ENCODE peak calls at places on chromosomes 13 and 19, in five cellular contexts. H is SK-N-SH; P is tibial nerve; O is CD4-positive, alpha-beta T cell; V is PC-3. E is an unnamed sample.
A peak's percentile ranks its signal among the peaks of the same experiment; 100 is the strongest.

GRCh38 chr13:87497426-87497825 is 173.7 kb upstream of the SLITRK5 start:
- DNase-seq in H (no peak), P (no peak), O (no peak), V (no peak), E (no peak)

GRCh38 chr13:76226941-76227340 is 590.8 kb downstream of the LMO7 start:
- DNase-seq in H (no peak), P (no peak), O (no peak), V (no peak), E (no peak)

GRCh38 chr13:43986395-43986794 is 106.7 kb downstream of the LACC1 start:
- DNase-seq in H (no peak), P (no peak), O (no peak), V (no peak), E (no peak)

GRCh38 chr13:52003551-52003950 is 7.7 kb downstream of the ATP7B start:
- DNase-seq in H (no peak), P (no peak), O (no peak), V (no peak), E (no peak)

GRCh38 chr13:25447396-25447795 is 75.6 kb downstream of the ATP8A2 start:
- DNase-seq in H (no peak), P (no peak), O (no peak), V (peak; percentile 3), E (no peak)

GRCh38 chr19:54373781-54374266 is 9.1 kb upstream of the LAIR1 start:
- DNase-seq in H (no peak), P (peak; percentile 31), O (no peak), V (no peak), E (no peak)

GRCh38 chr13:51453959-51454703 is 1.3 kb upstream of the INTS6 start:
- DNase-seq in H (peak; percentile 51), P (peak; percentile 36), O (peak; percentile 13), V (peak; percentile 9), E (no peak)

GRCh38 chr13:89688908-89689307 is 1658.6 kb upstream of the MIR17HG start:
- DNase-seq in H (no peak), P (no peak), O (no peak), V (no peak), E (no peak)

GRCh38 chr13:23985846-23986245 is 88.5 kb upstream of the C1QTNF9B start:
- DNase-seq in H (no peak), P (no peak), O (no peak), V (no peak), E (no peak)

GRCh38 chr13:46087481-46087880 is 17.4 kb downstream of the CPB2 start:
- DNase-seq in H (no peak), P (no peak), O (no peak), V (no peak), E (no peak)

GRCh38 chr19:23999821-24000610 is 85.3 kb downstream of the ZNF726 start:
- DNase-seq in H (no peak), P (no peak), O (no peak), V (no peak), E (no peak)

GRCh38 chr13:54301085-54301484 is 1272.5 kb downstream of the OLFM4 start:
- DNase-seq in H (no peak), P (no peak), O (no peak), V (no peak), E (no peak)
- TF ChIP-seq CTCF in H (no peak), P (no peak), O (no peak), V (no peak), E (no peak)

GRCh38 chr13:33250594-33250993 is 35.0 kb downstream of the STARD13 start:
- DNase-seq in H (no peak), P (no peak), O (no peak), V (no peak), E (no peak)

GRCh38 chr13:33251131-33251629 is 34.4 kb downstream of the STARD13 start:
- DNase-seq in H (peak; percentile 54), P (no peak), O (no peak), V (peak; percentile 95), E (no peak)

GRCh38 chr13:33249066-33249465 is 36.5 kb downstream of the STARD13 start:
- DNase-seq in H (no peak), P (no peak), O (no peak), V (peak; percentile 44), E (no peak)

GRCh38 chr13:33249894-33250293 is 35.7 kb downstream of the STARD13 start:
- DNase-seq in H (no peak), P (no peak), O (no peak), V (no peak), E (no peak)

GRCh38 chr13:33252103-33252502 is 33.5 kb downstream of the STARD13 start:
- DNase-seq in H (no peak), P (no peak), O (no peak), V (no peak), E (no peak)
- TF ChIP-seq CTCF in H (no peak), P (no peak), O (no peak), V (no peak), E (no peak)

DNA sequence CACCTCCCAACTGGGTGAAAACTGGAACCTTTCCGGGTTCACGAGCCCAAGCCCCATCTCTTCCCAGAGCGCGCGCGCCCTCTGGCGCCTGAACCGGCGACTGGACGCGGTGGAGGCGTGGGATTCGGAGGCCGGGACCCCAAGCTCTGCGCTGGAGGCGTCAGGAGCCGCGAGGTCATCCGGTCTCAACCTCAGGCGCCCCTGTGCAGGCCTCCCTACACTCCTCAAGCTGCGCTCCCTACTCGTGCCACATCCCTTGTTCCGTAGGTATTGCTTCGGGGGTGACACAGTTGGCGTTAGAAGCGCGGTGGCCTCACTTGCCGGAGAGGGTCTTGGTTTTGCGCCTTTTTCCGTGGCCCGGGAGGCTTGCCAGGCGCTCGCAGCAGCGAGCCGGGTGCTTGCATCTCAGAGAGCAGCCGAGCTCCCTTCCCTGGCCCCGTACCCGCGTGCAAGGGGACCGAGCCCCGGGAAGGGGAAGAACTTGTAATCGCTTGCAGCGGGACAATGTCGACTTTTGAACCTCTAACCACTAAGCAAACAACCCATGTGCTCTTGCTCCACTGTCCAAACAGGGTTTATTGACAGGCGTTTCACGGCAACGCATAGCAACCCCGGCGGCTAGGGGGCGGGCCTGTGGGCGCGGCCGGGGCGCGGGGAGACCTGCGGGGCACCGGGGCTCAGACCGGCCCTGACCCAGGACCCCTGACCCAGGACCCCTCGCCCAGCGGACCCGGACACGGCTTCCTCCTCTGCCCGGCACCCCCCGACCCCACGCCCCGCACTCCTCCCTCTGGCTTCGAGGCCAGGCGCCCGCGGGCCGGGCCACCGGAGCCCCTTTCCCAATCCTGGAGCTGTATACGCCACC is 8.5 kb downstream of the CDX2 start:
- DNase-seq in H (peak; percentile 61), P (no peak), O (no peak), V (peak; percentile 78), E (no peak)
- TF ChIP-seq CTCF in H (peak; percentile 53), P (peak; percentile 27), O (no peak), V (peak; percentile 61), E (peak; percentile 43)

GRCh38 chr19:48955308-48955958 is 758 bp downstream of the BAX start:
- DNase-seq in H (no peak), P (no peak), O (no peak), V (no peak), E (no peak)

GRCh38 chr19:48954011-48954594 is 572 bp upstream of the BAX start:
- DNase-seq in H (no peak), P (no peak), O (no peak), V (no peak), E (no peak)

GRCh38 chr19:48958006-48958405 is 3.3 kb downstream of the BAX start:
- DNase-seq in H (no peak), P (no peak), O (no peak), V (no peak), E (no peak)

GRCh38 chr19:48950830-48951519 is 3.7 kb upstream of the BAX start:
- DNase-seq in H (no peak), P (no peak), O (no peak), V (peak; percentile 14), E (no peak)

DNA sequence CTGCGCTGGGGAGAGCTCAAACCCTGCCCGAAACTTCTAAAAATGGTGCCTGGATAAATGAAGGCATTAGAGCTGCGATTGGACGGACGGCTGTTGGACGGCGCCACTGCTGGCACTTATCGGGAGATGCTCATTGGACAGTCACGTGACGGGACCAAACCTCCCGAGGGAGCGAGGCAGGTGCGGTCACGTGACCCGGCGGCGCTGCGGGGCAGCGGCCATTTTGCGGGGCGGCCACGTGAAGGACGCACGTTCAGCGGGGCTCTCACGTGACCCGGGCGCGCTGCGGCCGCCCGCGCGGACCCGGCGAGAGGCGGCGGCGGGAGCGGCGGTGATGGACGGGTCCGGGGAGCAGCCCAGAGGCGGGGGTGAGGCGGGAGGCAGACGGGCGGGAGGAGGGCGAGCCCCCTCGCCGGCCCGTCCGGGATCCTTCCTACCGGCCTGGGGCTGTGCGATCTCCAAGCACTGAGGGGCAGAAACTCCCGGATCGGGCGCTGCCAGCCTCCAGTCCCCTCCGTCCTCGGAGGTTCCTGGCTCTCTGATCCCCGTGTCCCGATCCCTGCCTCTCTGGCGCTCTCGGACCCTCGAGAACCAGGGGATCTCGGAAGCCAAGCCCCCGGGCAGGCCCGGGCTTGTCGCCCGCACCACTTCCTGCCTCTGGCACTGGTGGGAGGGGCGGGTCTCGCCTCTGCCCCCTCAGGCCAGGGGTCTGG is at the start of gene BAX:
- DNase-seq in H (peak; percentile 99), P (peak; percentile 92), O (peak; percentile 79), V (peak; percentile 93), E (peak; percentile 96)
- TF ChIP-seq CTCF in H (no peak), P (no peak), O (no peak), V (no peak), E (no peak)

DNA sequence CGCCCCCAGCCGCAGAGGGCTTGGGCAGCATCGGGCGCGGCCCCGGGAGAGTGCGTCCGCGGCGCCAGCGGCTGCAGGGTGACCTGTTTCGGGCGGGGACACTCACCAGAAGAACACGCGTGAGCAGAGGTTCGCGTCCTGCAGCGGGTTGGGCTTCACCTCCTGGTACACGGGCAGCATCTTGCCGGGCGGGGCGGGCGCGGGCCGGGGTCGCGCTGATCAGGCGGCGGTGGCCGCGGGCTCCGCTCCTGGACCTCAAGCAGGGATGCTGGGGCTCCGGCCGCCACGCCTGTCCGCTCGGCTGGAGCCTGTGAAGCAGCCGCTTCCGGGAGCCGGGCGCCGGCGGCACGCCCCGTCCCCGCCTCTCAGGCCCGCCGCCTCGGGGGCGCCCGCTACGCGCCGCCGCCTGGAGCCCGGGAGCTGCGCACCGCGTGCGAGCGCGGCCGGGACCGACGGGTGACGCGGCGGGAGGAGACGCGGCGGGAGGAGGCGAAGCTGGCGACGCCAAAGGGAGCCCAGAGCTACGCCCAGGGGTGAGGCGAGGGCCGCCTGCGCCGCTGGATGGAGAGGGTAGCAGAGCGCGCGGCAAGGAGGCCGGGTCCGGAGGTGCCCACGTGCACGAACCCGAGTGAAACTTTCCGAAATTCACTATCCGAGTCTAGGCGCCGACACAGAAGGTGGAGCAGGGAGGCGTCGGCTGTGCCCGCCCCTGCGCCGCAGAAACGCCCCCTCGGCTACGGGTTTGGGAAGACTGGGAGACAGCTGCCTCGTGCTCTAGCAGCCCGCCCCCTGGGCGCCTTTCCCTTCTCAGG is at the start of gene ABCC4:
- DNase-seq in H (peak; percentile 91), P (peak; percentile 17), O (peak; percentile 21), V (peak; percentile 75), E (peak; percentile 49)
- TF ChIP-seq CTCF in H (no peak), P (no peak), O (no peak), V (no peak), E (no peak)

GRCh38 chr19:13823901-13824300 is 28.7 kb downstream of the ZSWIM4 start:
- DNase-seq in H (no peak), P (no peak), O (no peak), V (no peak), E (no peak)

GRCh38 chr19:13827656-13828055 is 32.4 kb downstream of the ZSWIM4 start:
- DNase-seq in H (no peak), P (no peak), O (no peak), V (no peak), E (no peak)

GRCh38 chr19:13824703-13825102 is 29.5 kb downstream of the ZSWIM4 start:
- DNase-seq in H (no peak), P (no peak), O (no peak), V (no peak), E (no peak)

GRCh38 chr19:13826652-13827235 is 31.5 kb downstream of the ZSWIM4 start:
- DNase-seq in H (no peak), P (no peak), O (no peak), V (no peak), E (no peak)

GRCh38 chr19:13825489-13826475 is 30.5 kb downstream of the ZSWIM4 start:
- DNase-seq in H (peak; percentile 80), P (no peak), O (no peak), V (peak; percentile 49), E (no peak)
- TF ChIP-seq CTCF in H (peak; percentile 38), P (no peak), O (no peak), V (no peak), E (no peak)

E was measured in mesothelial cell of epicardium.